ENCODE peak calls at places on chromosome 1, in four cellular contexts. C is stimulated activated naive CD4-positive, alpha-beta T cell; F is T-cell; B is stimulated activated CD8-positive, alpha-beta memory T cell treated with anti-CD3 and anti-CD28 coated beads, Interleukin-4, amount 100 ng/mL, for 1 hour. R is an unnamed sample.

GRCh38 chr1:29227511-29227910 is 3.2 kb downstream of the MECR start:
- DNase-seq in C (no peak), F (no peak), B (no peak), R (no peak)

GRCh38 chr1:231069333-231069732 is 29.3 kb upstream of the FAM89A start:
- DNase-seq in C (no peak), F (no peak), B (no peak), R (no peak)

GRCh38 chr1:201903135-201903534 is 14.4 kb downstream of the SHISA4 start:
- DNase-seq in C (no peak), F (no peak), B (no peak), R (no peak)

GRCh38 chr1:115654125-115654524 is 12.4 kb downstream of the VANGL1 start:
- DNase-seq in C (no peak), F (no peak), B (no peak), R (no peak)

GRCh38 chr1:234866007-234866866 is 256.3 kb upstream of the IRF2BP2 start:
- DNase-seq in C (no peak), F (peak), B (no peak), R (no peak)

GRCh38 chr1:42971848-42972291 is 13.2 kb upstream of the SLC2A1 start:
- DNase-seq in C (no peak), F (no peak), B (no peak), R (no peak)

GRCh38 chr1:214192825-214193643 is 87.9 kb upstream of the SMYD2 start:
- DNase-seq in C (no peak), F (no peak), B (no peak), R (no peak)

GRCh38 chr1:58664881-58665280 is 35.0 kb downstream of the MYSM1 start:
- DNase-seq in C (no peak), F (no peak), B (no peak), R (no peak)

GRCh38 chr1:70496181-70496580 is 85.1 kb downstream of the CTH start:
- DNase-seq in C (no peak), F (no peak), B (no peak), R (no peak)

GRCh38 chr1:234710936-234711335 is 101.0 kb upstream of the IRF2BP2 start:
- DNase-seq in C (no peak), F (no peak), B (no peak), R (no peak)

GRCh38 chr1:247362074-247362597 is 30.5 kb upstream of the ZNF496 start:
- DNase-seq in C (no peak), F (no peak), B (no peak), R (no peak)

R was measured in activated CD8-positive, alpha-beta memory T cell treated with anti-CD3 and anti-CD28 coated beads for 1 hour.